ENCODE peak calls at places on chromosomes 2 and 18, in four cellular contexts. Y is colonic mucosa; X is CD8-positive, alpha-beta memory T cell; D is left lung. E is an unnamed sample.

GRCh38 chr2:85420743-85421705 is 2.5 kb downstream of the SH2D6 start:
- DNase-seq in Y (peak), D (peak), X (peak), E (peak)

GRCh38 chr2:61898810-61899209 is 6.7 kb upstream of the COMMD1 start:
- DNase-seq in X (no peak), Y (no peak), D (no peak), E (no peak)

GRCh38 chr18:57859314-57859713 is 56.2 kb upstream of the ATP8B1 start:
- DNase-seq in X (no peak), D (no peak), Y (peak), E (no peak)

GRCh38 chr2:119753041-119753929 is 6.4 kb upstream of the PTPN4 start:
- DNase-seq in X (peak), D (no peak), Y (peak), E (no peak)

GRCh38 chr2:69437751-69438154 is 518 bp upstream of the NFU1 start:
- DNase-seq in D (no peak), Y (peak), X (no peak), E (no peak)

GRCh38 chr2:237700583-237701032 is 73.2 kb downstream of the LRRFIP1 start:
- DNase-seq in X (peak), D (peak), Y (peak), E (peak)

GRCh38 chr2:219576505-219577388 is 4.6 kb downstream of the INHA start:
- DNase-seq in Y (no peak), X (no peak), D (no peak), E (no peak)

GRCh38 chr2:232892843-232893242 is 22.8 kb downstream of the SNORC start:
- DNase-seq in X (no peak), Y (no peak), D (no peak), E (peak)

GRCh38 chr2:142930835-142931398 is 53.5 kb downstream of the KYNU start:
- DNase-seq in D (no peak), X (no peak), Y (no peak), E (no peak)

GRCh38 chr2:54724560-54725342 is 1.3 kb downstream of the EML6 start:
- DNase-seq in Y (peak), D (no peak), X (peak), E (peak)

GRCh38 chr18:13233746-13234527 is 15.4 kb downstream of the LDLRAD4 start:
- DNase-seq in Y (peak), X (no peak), D (no peak), E (no peak)

GRCh38 chr2:26464390-26465265 is 13.3 kb downstream of the OTOF start:
- DNase-seq in Y (no peak), X (no peak), D (peak), E (no peak)

GRCh38 chr2:124753842-124754241 is 728.8 kb downstream of the CNTNAP5 start:
- DNase-seq in D (no peak), X (no peak), Y (no peak), E (no peak)

GRCh38 chr2:73239776-73240175 is 5.7 kb downstream of the CCT7 start:
- DNase-seq in D (no peak), X (no peak), Y (no peak), E (no peak)

GRCh38 chr2:120765911-120766757 is 30.5 kb downstream of the GLI2 start:
- DNase-seq in X (no peak), Y (peak), D (peak), E (no peak)

GRCh38 chr2:224833986-224834385 is 117.8 kb upstream of the CCDC195 start:
- DNase-seq in Y (no peak), X (no peak), D (no peak), E (no peak)

GRCh38 chr2:112465373-112465772 is 16.6 kb upstream of the TTL start:
- DNase-seq in D (no peak), Y (no peak), X (no peak), E (no peak)

GRCh38 chr2:206163251-206163880 is 3.7 kb downstream of the EEF1B2 start:
- DNase-seq in Y (no peak), X (no peak), D (no peak), E (no peak)

GRCh38 chr18:40877096-40877495 is 1077.9 kb upstream of the PIK3C3 start:
- DNase-seq in X (no peak), D (no peak), Y (no peak), E (no peak)

GRCh38 chr2:126700677-126701076 is 44.7 kb downstream of the GYPC start:
- DNase-seq in D (no peak), Y (no peak), X (no peak), E (no peak)

GRCh38 chr2:241415196-241415595 is 59.1 kb downstream of the FARP2 start:
- DNase-seq in D (no peak), Y (no peak), X (no peak), E (no peak)

GRCh38 chr18:79533146-79533545 is 137.4 kb downstream of the NFATC1 start:
- DNase-seq in Y (no peak), D (peak), X (no peak), E (no peak)

GRCh38 chr18:79345366-79345765 is 50.4 kb upstream of the NFATC1 start:
- DNase-seq in D (no peak), X (no peak), Y (no peak), E (no peak)

GRCh38 chr2:230319211-230319862 is 7.7 kb upstream of the SP140L start:
- DNase-seq in X (peak), Y (no peak), D (no peak), E (peak)

GRCh38 chr18:57107141-57107832 is 39.6 kb upstream of the BOD1L2 start:
- DNase-seq in D (no peak), X (no peak), Y (no peak), E (peak)

GRCh38 chr2:28624798-28625701 is 126.6 kb upstream of the PPP1CB start:
- DNase-seq in D (peak), X (peak), Y (peak), E (peak)

GRCh38 chr18:49844903-49845302 is 31.6 kb upstream of the ACAA2 start:
- DNase-seq in D (no peak), Y (no peak), X (no peak), E (no peak)

GRCh38 chr2:152025678-152026287 is 73.1 kb downstream of the CACNB4 start:
- DNase-seq in Y (peak), X (peak), D (peak), E (peak)

GRCh38 chr2:6944546-6944945 is 27.3 kb downstream of the RNF144A start:
- DNase-seq in X (no peak), Y (no peak), D (no peak), E (no peak)

GRCh38 chr18:39350916-39351315 is 1785.3 kb upstream of the CELF4 start:
- DNase-seq in Y (no peak), D (no peak), X (no peak), E (no peak)

GRCh38 chr18:64100136-64100922 is 48.6 kb downstream of the LINC00305 start:
- DNase-seq in X (no peak), Y (no peak), D (no peak), E (no peak)

GRCh38 chr2:209525834-209526281 is 102.0 kb downstream of the MAP2 start:
- DNase-seq in X (no peak), D (no peak), Y (no peak), E (no peak)

GRCh38 chr2:8021942-8022341 is 659.9 kb upstream of the ID2 start:
- DNase-seq in Y (no peak), X (no peak), D (no peak), E (no peak)

GRCh38 chr18:25399554-25399953 is 47.6 kb upstream of the ZNF521 start:
- DNase-seq in Y (no peak), D (no peak), X (no peak), E (no peak)

GRCh38 chr18:21499997-21500396 is 100.5 kb downstream of the ESCO1 start:
- DNase-seq in D (no peak), Y (no peak), X (no peak), E (no peak)

GRCh38 chr2:186256540-186256939 is 229.5 kb upstream of the ZC3H15 start:
- DNase-seq in X (no peak), D (no peak), Y (no peak), E (no peak)

GRCh38 chr2:241463276-241464135 is 44.9 kb downstream of the STK25 start:
- DNase-seq in Y (no peak), X (no peak), D (no peak), E (no peak)

GRCh38 chr2:100924122-100924519 is 78.0 kb upstream of the RPL31 start:
- DNase-seq in X (no peak), Y (no peak), D (no peak), E (no peak)

GRCh38 chr2:100923461-100924020 is 78.5 kb upstream of the RPL31 start:
- DNase-seq in X (no peak), Y (no peak), D (no peak), E (no peak)

GRCh38 chr2:100928235-100928634 is 73.9 kb upstream of the RPL31 start:
- DNase-seq in Y (no peak), X (no peak), D (no peak), E (no peak)

GRCh38 chr2:100921685-100922161 is 80.4 kb upstream of the RPL31 start:
- DNase-seq in Y (no peak), D (no peak), X (no peak), E (no peak)

GRCh38 chr2:100924520-100925451 is 77.3 kb upstream of the RPL31 start:
- DNase-seq in Y (peak), X (no peak), D (no peak), E (peak)
- H3K4me3 ChIP-seq in Y (peak), X (peak), D (no peak), E (no peak)

GRCh38 chr2:37737507-37737906 is 66.1 kb upstream of the CDC42EP3 start:
- DNase-seq in X (no peak), Y (no peak), D (no peak), E (no peak)

GRCh38 chr2:37744010-37744409 is 72.6 kb upstream of the CDC42EP3 start:
- DNase-seq in D (no peak), X (no peak), Y (no peak), E (no peak)

GRCh38 chr2:37740330-37740729 is 68.9 kb upstream of the CDC42EP3 start:
- DNase-seq in X (no peak), D (no peak), Y (no peak), E (no peak)

GRCh38 chr2:37742286-37742685 is 70.8 kb upstream of the CDC42EP3 start:
- DNase-seq in Y (no peak), X (no peak), D (no peak), E (no peak)

GRCh38 chr2:37738266-37738885 is 66.9 kb upstream of the CDC42EP3 start:
- DNase-seq in X (no peak), Y (no peak), D (no peak), E (no peak)
- H3K4me3 ChIP-seq in X (no peak), Y (no peak), D (no peak), E (no peak)

DNA sequence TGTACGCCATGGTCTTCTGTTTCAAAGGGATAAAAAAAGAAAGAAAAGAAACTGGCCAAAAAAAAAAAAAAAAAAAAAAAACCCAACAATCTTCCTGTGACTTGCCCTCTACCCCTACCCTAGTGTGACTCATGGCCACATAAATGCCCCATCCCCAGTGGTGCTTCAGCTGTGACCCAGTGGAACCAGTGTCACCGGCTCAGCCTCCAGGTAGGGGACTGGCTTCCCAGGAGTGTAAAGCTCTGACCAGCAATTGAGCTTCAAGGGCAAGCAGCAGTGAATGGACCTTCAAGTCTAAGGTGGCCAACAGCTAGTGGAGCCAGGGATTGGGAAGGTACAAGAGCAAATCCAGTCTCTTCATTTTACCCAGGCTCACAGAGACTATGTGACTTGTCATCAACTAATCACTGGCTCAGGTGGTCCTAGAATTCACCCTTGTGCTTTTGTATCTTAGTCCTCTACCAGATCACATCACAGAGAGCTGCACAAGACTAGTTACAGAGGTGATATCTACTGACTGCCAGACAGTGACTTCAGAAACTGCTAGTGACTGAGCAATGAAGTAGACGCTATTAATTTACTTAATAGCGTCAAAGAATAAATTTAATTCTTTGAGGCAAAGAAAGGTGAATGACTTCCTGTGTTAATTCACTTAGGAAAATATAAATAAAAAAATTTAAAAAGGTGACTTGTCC is 1.3 kb upstream of the TGFBRAP1 start:
- DNase-seq in X (no peak), D (no peak), Y (peak), E (no peak)
- H3K4me3 ChIP-seq in X (peak), D (no peak), Y (no peak), E (no peak)

GRCh38 chr2:1609040-1609439 is 135.3 kb downstream of the PXDN start:
- DNase-seq in D (no peak), X (no peak), Y (no peak), E (no peak)

GRCh38 chr2:1606421-1607235 is 137.7 kb downstream of the PXDN start:
- DNase-seq in Y (no peak), D (no peak), X (no peak), E (no peak)

GRCh38 chr2:1607236-1607920 is 136.9 kb downstream of the PXDN start:
- DNase-seq in Y (no peak), D (no peak), X (no peak), E (no peak)

GRCh38 chr2:1609706-1610485 is 134.4 kb downstream of the PXDN start:
- DNase-seq in Y (no peak), D (no peak), X (no peak), E (no peak)

GRCh38 chr2:1607971-1608688 is 136.2 kb downstream of the PXDN start:
- DNase-seq in D (no peak), X (no peak), Y (no peak), E (no peak)
- H3K4me3 ChIP-seq in D (no peak), X (no peak), Y (no peak), E (no peak)